ENCODE peak calls at places on chromosomes 6 and 20, in four cellular contexts. I, G, B and H are unnamed samples.

GRCh38 chr6:121222656-121223055 is 111.6 kb downstream of the TBC1D32 start:
- DNase-seq in I (peak; percentile 71), G (peak; percentile 32), B (peak; percentile 46), H (no peak)

GRCh38 chr6:43875849-43876572 is 106.0 kb downstream of the VEGFA start:
- DNase-seq in I (no peak), G (no peak), B (no peak), H (no peak)

GRCh38 chr6:37862415-37862814 is 42.9 kb downstream of the ZFAND3 start:
- DNase-seq in I (no peak), G (no peak), B (no peak), H (no peak)

GRCh38 chr6:155030148-155030720 is 35.1 kb downstream of the TIAM2 start:
- DNase-seq in I (no peak), G (no peak), B (no peak), H (no peak)

GRCh38 chr6:164897523-164898094 is 411.8 kb downstream of the C6orf118 start:
- DNase-seq in I (no peak), G (no peak), B (no peak), H (no peak)

GRCh38 chr6:49072885-49073620 is 390.0 kb downstream of the MMUT start:
- DNase-seq in I (no peak), G (no peak), B (no peak), H (no peak)

GRCh38 chr20:46955601-46956556 is 61.2 kb downstream of the EYA2 start:
- DNase-seq in I (no peak), G (no peak), B (no peak), H (no peak)

GRCh38 chr6:141472550-141472949 is 660.2 kb upstream of the GJE1 start:
- DNase-seq in I (no peak), G (no peak), B (no peak), H (no peak)

GRCh38 chr6:26392932-26393636 is 9.0 kb upstream of the BTN3A1 start:
- DNase-seq in I (no peak), G (no peak), B (no peak), H (no peak)

GRCh38 chr6:45837541-45838200 is 178.0 kb downstream of the CLIC5 start:
- DNase-seq in I (no peak), G (no peak), B (no peak), H (no peak)

GRCh38 chr6:90203672-90204071 is 93.0 kb downstream of the BACH2 start:
- DNase-seq in I (no peak), G (no peak), B (no peak), H (no peak)

GRCh38 chr6:66948106-66948505 is 1241.1 kb upstream of the EYS start:
- DNase-seq in I (peak; percentile 14), G (peak; percentile 33), B (no peak), H (no peak)

GRCh38 chr20:62288535-62289105 is 14.2 kb upstream of the ADRM1 start:
- DNase-seq in I (no peak), G (no peak), B (no peak), H (no peak)

GRCh38 chr6:145699462-145699861 is 35.9 kb downstream of the EPM2A start:
- DNase-seq in I (peak; percentile 74), G (no peak), B (peak; percentile 43), H (no peak)

GRCh38 chr6:122372647-122373046 is 26.8 kb upstream of the HSF2 start:
- DNase-seq in I (no peak), G (no peak), B (no peak), H (no peak)

GRCh38 chr6:168217216-168217879 is 102.2 kb downstream of the DACT2 start:
- DNase-seq in I (no peak), G (no peak), B (no peak), H (no peak)

GRCh38 chr6:38871745-38872568 is 156.8 kb downstream of the DNAH8 start:
- DNase-seq in I (peak; percentile 59), G (peak; percentile 72), B (peak; percentile 70), H (peak; percentile 56)

GRCh38 chr6:130453230-130453629 is 87.4 kb downstream of the TMEM200A start:
- DNase-seq in I (peak; percentile 50), G (no peak), B (no peak), H (no peak)

GRCh38 chr20:5696011-5696559 is 54.1 kb upstream of the SHLD1 start:
- DNase-seq in I (peak; percentile 11), G (no peak), B (peak; percentile 45), H (no peak)

GRCh38 chr6:55704421-55704820 is 125.4 kb upstream of the HMGCLL1 start:
- DNase-seq in I (peak; percentile 91), G (no peak), B (peak; percentile 54), H (no peak)

GRCh38 chr6:32254761-32255211 is 30.9 kb upstream of the NOTCH4 start:
- DNase-seq in I (no peak), G (no peak), B (no peak), H (no peak)

GRCh38 chr6:122393339-122393896 is 6.0 kb upstream of the HSF2 start:
- DNase-seq in I (no peak), G (no peak), B (no peak), H (no peak)

GRCh38 chr20:34675993-34676641 is 775 bp downstream of the PIGU start:
- DNase-seq in I (no peak), G (no peak), B (no peak), H (no peak)